ENCODE peak calls at places on chromosomes 3 and 15, in eight cellular contexts. E, U, K, H, J, C, V and M are unnamed samples.

GRCh38 chr15:40006646-40007045 is 32.3 kb downstream of the SRP14 start:
- DNase-seq in K (peak), U (peak), J (no peak), H (no peak), C (no peak), V (no peak), E (no peak), M (peak)

GRCh38 chr3:187809979-187810568 is 64.8 kb upstream of the BCL6 start:
- DNase-seq in J (no peak), E (no peak), K (no peak), V (no peak), H (no peak), C (no peak), U (peak), M (no peak)

GRCh38 chr3:74801924-74802323 is 187.5 kb upstream of the CNTN3 start:
- DNase-seq in C (no peak), U (no peak), J (no peak), V (no peak), E (no peak), H (no peak), K (no peak), M (no peak)

GRCh38 chr3:188944108-188944507 is 227.7 kb upstream of the TPRG1 start:
- DNase-seq in H (no peak), V (no peak), K (no peak), J (no peak), C (no peak), U (peak), E (peak), M (no peak)

GRCh38 chr15:93103823-93104222 is 14.8 kb upstream of the RGMA start:
- DNase-seq in E (no peak), J (no peak), U (no peak), V (no peak), C (no peak), K (no peak), H (no peak), M (no peak)

GRCh38 chr3:126070146-126070545 is 13.8 kb downstream of the SLC41A3 start:
- DNase-seq in V (no peak), H (no peak), K (no peak), U (no peak), C (no peak), E (no peak), J (no peak), M (no peak)

GRCh38 chr15:23497710-23498111 is 50.7 kb upstream of the GOLGA6L2 start:
- DNase-seq in H (no peak), V (peak), J (peak), C (no peak), E (no peak), U (peak), K (no peak), M (no peak)

GRCh38 chr3:13420817-13421755 is 964 bp upstream of the NUP210 start:
- DNase-seq in U (no peak), V (peak), E (no peak), C (no peak), K (no peak), J (no peak), H (peak), M (no peak)

GRCh38 chr3:178385280-178385952 is 150.8 kb upstream of the KCNMB2 start:
- DNase-seq in K (peak), V (peak), U (peak), H (no peak), C (no peak), J (peak), E (no peak), M (peak)

GRCh38 chr3:42653303-42653559 is 266 bp upstream of the ZBTB47 start:
- DNase-seq in E (no peak), H (no peak), V (no peak), J (no peak), C (no peak), U (no peak), K (no peak), M (no peak)

GRCh38 chr15:40474581-40474980 is 3.8 kb downstream of the CHST14 start:
- DNase-seq in K (no peak), U (no peak), C (no peak), V (no peak), E (no peak), H (peak), J (no peak), M (no peak)

GRCh38 chr3:179929091-179929529 is 107.6 kb downstream of the PEX5L start:
- DNase-seq in U (peak), H (no peak), E (no peak), J (peak), C (peak), V (peak), K (peak), M (peak)

GRCh38 chr3:152287898-152288576 is 19.3 kb downstream of the MBNL1 start:
- DNase-seq in E (no peak), V (no peak), C (no peak), K (peak), U (peak), J (no peak), H (no peak), M (no peak)

GRCh38 chr3:21839592-21839991 is 88.6 kb upstream of the ZNF385D start:
- DNase-seq in C (no peak), E (no peak), U (peak), H (no peak), K (peak), J (no peak), V (peak), M (peak)

GRCh38 chr3:194785315-194785714 is 99.6 kb downstream of the FAM43A start:
- DNase-seq in C (no peak), V (no peak), U (no peak), J (no peak), H (no peak), E (no peak), K (no peak), M (no peak)

GRCh38 chr3:52317601-52318000 is 1.5 kb downstream of the DNAH1 start:
- DNase-seq in K (peak), H (peak), C (no peak), V (peak), U (peak), J (peak), E (peak), M (no peak)

GRCh38 chr3:122942937-122943827 is 84.4 kb downstream of the SEMA5B start:
- DNase-seq in E (peak), K (peak), U (peak), J (peak), H (peak), C (peak), V (peak), M (peak)

GRCh38 chr3:94336076-94336741 is 273.3 kb downstream of the NSUN3 start:
- DNase-seq in H (no peak), U (peak), J (peak), C (no peak), E (no peak), V (no peak), K (peak), M (peak)

GRCh38 chr3:37198996-37199395 is 24.6 kb upstream of the LRRFIP2 start:
- DNase-seq in U (peak), J (no peak), V (no peak), E (no peak), H (no peak), K (peak), C (no peak), M (no peak)

GRCh38 chr15:78259232-78259631 is 5.1 kb upstream of the DNAJA4 start:
- DNase-seq in H (no peak), C (no peak), J (no peak), V (no peak), U (no peak), E (no peak), K (no peak), M (no peak)

GRCh38 chr3:12294885-12295580 is 6.2 kb downstream of the PPARG start:
- DNase-seq in C (no peak), V (no peak), J (no peak), H (no peak), E (no peak), U (peak), K (peak), M (peak)

GRCh38 chr15:76172782-76173181 is 113.0 kb downstream of the TMEM266 start:
- DNase-seq in C (no peak), H (no peak), K (no peak), J (no peak), U (no peak), E (no peak), V (no peak), M (no peak)

GRCh38 chr3:184620101-184620798 is 58.7 kb downstream of the EPHB3 start:
- DNase-seq in K (peak), E (peak), C (no peak), H (no peak), U (no peak), J (no peak), V (no peak), M (no peak)

GRCh38 chr3:119601154-119601553 is 3.5 kb downstream of the PLA1A start:
- DNase-seq in E (no peak), J (no peak), U (no peak), C (no peak), H (no peak), K (no peak), V (no peak), M (no peak)

GRCh38 chr3:119602676-119603075 is 5.0 kb downstream of the PLA1A start:
- DNase-seq in J (no peak), V (no peak), K (no peak), U (no peak), C (no peak), E (no peak), H (no peak), M (no peak)

GRCh38 chr3:119608591-119608990 is 10.9 kb downstream of the PLA1A start:
- DNase-seq in C (no peak), E (no peak), V (no peak), U (no peak), K (no peak), H (no peak), J (no peak), M (no peak)

GRCh38 chr3:119600732-119601131 is 3.0 kb downstream of the PLA1A start:
- DNase-seq in C (no peak), E (no peak), K (no peak), J (peak), H (peak), U (peak), V (peak), M (no peak)

GRCh38 chr3:119604878-119605277 is 7.2 kb downstream of the PLA1A start:
- DNase-seq in V (no peak), C (no peak), J (no peak), E (no peak), H (no peak), U (peak), K (peak), M (peak)
- H3K4me3 ChIP-seq in V (no peak), C (no peak), J (no peak), E (no peak), H (no peak), U (no peak), K (no peak), M (no peak)

GRCh38 chr15:63512148-63512547 is 7.8 kb downstream of the USP3 start:
- DNase-seq in J (no peak), E (no peak), K (no peak), H (no peak), U (no peak), V (no peak), C (no peak), M (no peak)

GRCh38 chr15:63514533-63514943 is 10.1 kb downstream of the USP3 start:
- DNase-seq in E (peak), H (no peak), V (no peak), U (peak), K (peak), J (no peak), C (peak), M (no peak)

GRCh38 chr15:63510548-63510940 is 6.2 kb downstream of the USP3 start:
- DNase-seq in H (no peak), V (no peak), C (no peak), K (no peak), J (no peak), E (no peak), U (no peak), M (no peak)

GRCh38 chr15:63513271-63513670 is 8.9 kb downstream of the USP3 start:
- DNase-seq in H (no peak), E (no peak), V (no peak), C (no peak), K (no peak), J (no peak), U (no peak), M (no peak)

DNA sequence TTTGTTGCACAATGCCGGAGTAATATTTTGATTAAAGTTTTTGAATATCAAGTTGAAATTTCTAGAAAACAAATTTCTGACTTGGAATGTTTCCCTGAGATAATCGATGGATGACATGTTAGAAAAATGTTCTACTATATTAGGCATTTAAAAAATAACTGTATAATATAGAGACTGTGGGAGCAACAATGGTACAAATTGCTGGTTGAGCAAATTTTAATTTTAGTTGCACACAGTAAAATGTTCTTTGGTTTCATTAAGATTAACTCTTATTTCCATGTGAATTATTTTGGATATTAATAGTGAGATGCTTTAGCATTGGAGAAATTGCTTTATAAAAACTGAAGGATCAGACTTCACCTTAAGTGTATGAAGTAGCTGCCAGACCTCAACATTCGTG is 9.3 kb downstream of the USP3 start:
- DNase-seq in C (no peak), K (no peak), E (no peak), J (no peak), V (no peak), H (no peak), U (no peak), M (no peak)
- H3K4me3 ChIP-seq in C (no peak), K (no peak), E (no peak), J (no peak), V (no peak), H (no peak), U (no peak), M (no peak)

GRCh38 chr15:80549191-80549590 is 145.0 kb downstream of the ARNT2 start:
- DNase-seq in V (no peak), E (no peak), K (peak), U (peak), H (no peak), J (no peak), C (no peak), M (peak)

GRCh38 chr15:80551348-80551747 is 143.8 kb upstream of the ABHD17C start:
- DNase-seq in C (no peak), U (no peak), V (no peak), E (no peak), J (no peak), K (no peak), H (no peak), M (no peak)

GRCh38 chr15:80549712-80550111 is 145.4 kb upstream of the ABHD17C start:
- DNase-seq in K (peak), U (no peak), C (no peak), H (no peak), E (no peak), J (no peak), V (no peak), M (no peak)

GRCh38 chr15:80550910-80551265 is 144.2 kb upstream of the ABHD17C start:
- DNase-seq in C (no peak), E (no peak), K (peak), J (no peak), U (peak), V (no peak), H (no peak), M (no peak)

DNA sequence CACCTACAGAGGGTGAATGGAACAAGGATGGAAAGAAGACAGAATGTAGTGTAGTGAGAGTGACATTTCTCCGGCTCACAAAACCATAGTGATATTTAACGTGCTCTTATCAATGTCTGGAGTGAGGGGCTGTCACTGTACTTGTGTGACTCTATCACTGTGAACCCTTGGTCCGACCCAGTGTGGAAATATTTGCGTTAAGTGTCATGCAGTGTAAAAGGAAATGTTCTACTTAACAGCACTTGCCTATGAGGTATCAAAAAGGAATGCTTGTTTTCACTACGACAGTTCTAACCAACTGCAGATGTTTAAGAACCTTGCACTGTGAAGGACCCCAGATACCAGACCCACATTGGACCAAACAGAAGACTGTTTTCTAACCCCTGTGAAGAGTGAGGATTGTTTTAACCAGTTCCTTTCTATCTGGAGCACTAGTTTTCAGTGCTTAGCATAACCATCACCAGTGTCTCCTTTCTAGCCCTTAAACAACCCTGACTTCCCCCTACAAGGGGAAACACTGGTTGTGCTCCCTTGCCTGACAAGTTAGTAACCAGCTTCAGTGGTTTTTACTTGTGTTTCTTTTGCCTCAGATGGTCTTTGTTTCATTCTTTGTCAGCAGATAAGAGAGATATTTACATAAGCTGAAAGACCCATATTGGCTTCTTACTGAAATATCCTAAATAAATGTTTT is 144.7 kb upstream of the ABHD17C start:
- DNase-seq in V (no peak), U (peak), C (no peak), K (peak), J (no peak), H (no peak), E (no peak), M (peak)
- H3K4me3 ChIP-seq in V (no peak), U (peak), C (no peak), K (peak), J (no peak), H (no peak), E (no peak), M (no peak)

GRCh38 chr3:141039573-141039972 is 11.6 kb upstream of the SPSB4 start:
- DNase-seq in C (no peak), U (no peak), E (no peak), K (no peak), V (no peak), H (no peak), J (no peak), M (no peak)
- H3K4me3 ChIP-seq in C (no peak), U (no peak), E (no peak), K (no peak), V (no peak), H (no peak), J (no peak), M (no peak)